ENCODE peak calls at places on chromosomes 1 and 21, in five cellular contexts. F is globus pallidus; V is cardiac fibroblast; G is activated naive CD4-positive, alpha-beta T cell; N is T-helper 1 cell. L is an unnamed sample.

GRCh38 chr1:42784946-42785693 is at the start of gene TMEM269:
- DNase-seq in F (no peak), V (peak), G (peak), N (peak), L (peak)

GRCh38 chr1:236516929-236517704 is 6.7 kb upstream of the LGALS8 start:
- DNase-seq in F (no peak), V (peak), G (no peak), N (peak), L (peak)

GRCh38 chr1:29437946-29438345 is 201.6 kb downstream of the PTPRU start:
- DNase-seq in F (no peak), V (no peak), G (no peak), N (no peak), L (no peak)

GRCh38 chr1:71979947-71980346 is 302.4 kb downstream of the NEGR1 start:
- DNase-seq in F (no peak), V (no peak), G (no peak), N (no peak), L (no peak)

GRCh38 chr1:151888972-151889570 is 20.2 kb downstream of the THEM4 start:
- DNase-seq in F (no peak), V (peak), G (no peak), N (no peak), L (peak)

GRCh38 chr21:36863260-36863659 is 103.2 kb downstream of the HLCS start:
- DNase-seq in F (no peak), V (no peak), G (no peak), N (no peak), L (no peak)

GRCh38 chr1:209363112-209363511 is 220.4 kb upstream of the CAMK1G start:
- DNase-seq in F (no peak), V (no peak), G (no peak), N (no peak), L (no peak)

GRCh38 chr21:41817877-41818855 is 51.3 kb upstream of the RIPK4 start:
- DNase-seq in F (no peak), V (no peak), G (no peak), N (no peak), L (no peak)

GRCh38 chr1:85328713-85329376 is 52.4 kb upstream of the BCL10 start:
- DNase-seq in F (no peak), V (peak), G (no peak), N (no peak), L (peak)

GRCh38 chr1:63621698-63622097 is 28.5 kb downstream of the PGM1 start:
- DNase-seq in F (peak), V (peak), G (no peak), N (no peak), L (peak)

GRCh38 chr1:3564921-3565831 is 46.1 kb downstream of the MEGF6 start:
- DNase-seq in F (no peak), V (peak), G (peak), N (peak), L (peak)

GRCh38 chr1:201533836-201534235 is 5.1 kb upstream of the NAV1 start:
- DNase-seq in F (no peak), V (no peak), G (no peak), N (no peak), L (no peak)

GRCh38 chr21:44529503-44530125 is 10.4 kb downstream of the KRTAP10-1 start:
- DNase-seq in F (no peak), V (no peak), G (no peak), N (no peak), L (no peak)

GRCh38 chr21:38227401-38227800 is 29.4 kb upstream of the KCNJ15 start:
- DNase-seq in F (no peak), V (no peak), G (no peak), N (no peak), L (no peak)

GRCh38 chr1:179310271-179310670 is 16.7 kb downstream of the SOAT1 start:
- DNase-seq in F (no peak), V (peak), G (no peak), N (no peak), L (peak)

GRCh38 chr1:25432749-25433388 is 2.2 kb downstream of the MACO1 start:
- DNase-seq in F (peak), V (no peak), G (no peak), N (no peak), L (no peak)

GRCh38 chr21:23695449-23695848 is 1911.8 kb downstream of the MRPL39 start:
- DNase-seq in F (no peak), V (no peak), G (no peak), N (no peak), L (no peak)

GRCh38 chr1:160726498-160727391 is 12.3 kb upstream of the SLAMF7 start:
- DNase-seq in F (peak), V (peak), G (peak), N (peak), L (peak)

GRCh38 chr1:219302697-219303096 is 129.0 kb downstream of the LYPLAL1 start:
- DNase-seq in F (no peak), V (no peak), G (no peak), N (no peak), L (no peak)

GRCh38 chr21:14353712-14354111 is 29.2 kb downstream of the HSPA13 start:
- DNase-seq in F (no peak), V (no peak), G (no peak), N (no peak), L (no peak)

GRCh38 chr1:94038511-94038910 is 82.4 kb downstream of the ABCA4 start:
- DNase-seq in F (no peak), V (peak), G (no peak), N (no peak), L (peak)

GRCh38 chr1:41515131-41515678 is 30.7 kb upstream of the EDN2 start:
- DNase-seq in F (peak), V (no peak), G (no peak), N (no peak), L (no peak)

L was measured in fibroblast of villous mesenchyme.